ENCODE peak calls at places on chromosomes 13 and 19, in nine cellular contexts. B is PC-3, L is left ventricle myocardium inferior, E is astrocyte of the cerebellum, V is tibial artery, Q is endothelial cell of umbilical vein, T is neural crest cell, U is fibroblast of pulmonary artery, W is cardiac fibroblast. F is an unnamed sample.

GRCh38 chr13:79481685-79482052 is 714 bp downstream of the NDFIP2 start:
- DNase-seq in V (no peak), Q (no peak), E (no peak), T (no peak), W (no peak), B (peak), U (no peak), L (no peak), F (no peak)

GRCh38 chr19:34057155-34057554 is 115.1 kb upstream of the LSM14A start:
- DNase-seq in T (no peak), Q (no peak), L (no peak), V (no peak), E (no peak), B (no peak), U (no peak), W (no peak), F (no peak)

GRCh38 chr13:113969973-113970611 is 3.8 kb downstream of the C13orf46 start:
- DNase-seq in Q (no peak), E (no peak), W (no peak), V (no peak), B (peak), U (no peak), L (peak), T (no peak), F (no peak)

GRCh38 chr19:410243-410781 is 1.4 kb upstream of the C2CD4C start:
- DNase-seq in U (no peak), T (no peak), B (no peak), W (no peak), Q (no peak), L (no peak), V (no peak), E (no peak), F (no peak)

GRCh38 chr13:33426131-33426530 is 140.6 kb upstream of the STARD13 start:
- DNase-seq in V (no peak), W (no peak), T (no peak), B (no peak), L (no peak), Q (no peak), U (no peak), E (no peak), F (no peak)

GRCh38 chr13:44050450-44051063 is 170.9 kb downstream of the LACC1 start:
- DNase-seq in Q (peak), T (no peak), U (peak), V (no peak), E (no peak), B (peak), W (peak), L (no peak), F (no peak)

GRCh38 chr19:18208098-18208951 is 4.5 kb upstream of the RAB3A start:
- DNase-seq in L (peak), B (peak), Q (peak), E (no peak), V (no peak), U (peak), W (peak), T (no peak), F (peak)

GRCh38 chr13:42312817-42313431 is 41.0 kb downstream of the AKAP11 start:
- DNase-seq in Q (no peak), T (no peak), W (no peak), V (no peak), L (no peak), U (no peak), E (no peak), B (peak), F (no peak)

GRCh38 chr19:55795021-55795420 is 26.1 kb downstream of the RFPL4AL1 start:
- DNase-seq in V (no peak), T (no peak), U (no peak), Q (no peak), B (no peak), W (no peak), E (no peak), L (no peak), F (no peak)

GRCh38 chr19:37045140-37045539 is 33.1 kb upstream of the ZNF420 start:
- DNase-seq in W (no peak), T (no peak), U (no peak), L (no peak), B (no peak), Q (no peak), E (no peak), V (no peak), F (no peak)

GRCh38 chr13:23159587-23160240 is 21.1 kb upstream of the SGCG start:
- DNase-seq in L (no peak), Q (no peak), W (no peak), E (no peak), T (peak), U (no peak), B (no peak), V (no peak), F (no peak)

GRCh38 chr13:87498681-87499080 is 172.5 kb upstream of the SLITRK5 start:
- DNase-seq in L (no peak), V (no peak), E (peak), W (peak), T (peak), U (peak), B (peak), Q (no peak), F (no peak)

GRCh38 chr13:51549050-51549449 is 35.2 kb upstream of the WDFY2 start:
- DNase-seq in W (no peak), E (no peak), L (no peak), T (no peak), V (no peak), Q (no peak), B (no peak), U (no peak), F (no peak)

GRCh38 chr19:57374179-57374578 is 10.8 kb downstream of the TRAPPC2B start:
- DNase-seq in T (no peak), Q (no peak), B (no peak), V (no peak), E (no peak), W (no peak), U (no peak), L (no peak), F (no peak)

GRCh38 chr13:50529154-50529882 is 314.2 kb downstream of the DLEU7 start:
- DNase-seq in E (peak), T (no peak), L (peak), W (peak), Q (peak), V (peak), B (peak), U (peak), F (no peak)

GRCh38 chr13:43787998-43788397 is 1.2 kb upstream of the ENOX1 start:
- DNase-seq in E (peak), L (no peak), V (no peak), U (peak), W (peak), Q (peak), T (peak), B (peak), F (no peak)

GRCh38 chr13:28268800-28269223 is 130.5 kb downstream of the PAN3 start:
- DNase-seq in E (no peak), U (no peak), V (no peak), W (no peak), T (no peak), B (no peak), Q (no peak), L (no peak), F (no peak)

GRCh38 chr13:105642511-105642958 is 892.9 kb downstream of the EFNB2 start:
- DNase-seq in Q (no peak), L (no peak), V (no peak), U (peak), T (no peak), W (peak), E (no peak), B (peak), F (no peak)

GRCh38 chr13:108302279-108302678 is 32.8 kb downstream of the TNFSF13B start:
- DNase-seq in T (no peak), L (no peak), B (peak), U (no peak), Q (no peak), E (no peak), W (no peak), V (no peak), F (no peak)

GRCh38 chr13:114064516-114065140 is 67.8 kb downstream of the RASA3 start:
- DNase-seq in B (peak), U (peak), Q (peak), T (peak), W (peak), V (no peak), E (no peak), L (peak), F (no peak)

GRCh38 chr13:112442483-112443090 is 66.4 kb downstream of the SPACA7 start:
- DNase-seq in Q (no peak), L (no peak), U (peak), T (no peak), W (no peak), E (no peak), B (no peak), V (no peak), F (no peak)

GRCh38 chr19:5881543-5882299 is 11.4 kb upstream of the FUT5 start:
- DNase-seq in T (no peak), E (no peak), V (no peak), W (no peak), U (no peak), B (no peak), L (no peak), Q (no peak), F (no peak)

GRCh38 chr13:77878186-77878585 is 40.4 kb downstream of the EDNRB start:
- DNase-seq in E (no peak), L (no peak), Q (no peak), U (no peak), B (peak), W (peak), T (no peak), V (no peak), F (no peak)

GRCh38 chr13:97202761-97203160 is 19.4 kb upstream of the MBNL2 start:
- DNase-seq in L (no peak), U (no peak), W (no peak), T (no peak), E (no peak), B (no peak), Q (no peak), V (no peak), F (no peak)

GRCh38 chr13:77519808-77520207 is 15.7 kb upstream of the SCEL start:
- DNase-seq in L (no peak), W (peak), E (no peak), B (peak), U (peak), Q (peak), T (no peak), V (no peak), F (no peak)

GRCh38 chr13:114130131-114130707 is 2.2 kb downstream of the RASA3 start:
- DNase-seq in E (no peak), W (peak), T (no peak), V (no peak), U (no peak), Q (no peak), L (no peak), B (no peak), F (no peak)

GRCh38 chr13:76790519-76791289 is 95.5 kb downstream of the KCTD12 start:
- DNase-seq in V (no peak), W (peak), E (peak), Q (peak), U (peak), L (no peak), B (no peak), T (no peak), F (no peak)

GRCh38 chr13:95023405-95023804 is 277.8 kb downstream of the ABCC4 start:
- DNase-seq in Q (no peak), B (peak), L (no peak), T (no peak), E (no peak), W (no peak), V (no peak), U (peak), F (no peak)

GRCh38 chr13:98997738-98998641 is 20.1 kb upstream of the DOCK9 start:
- DNase-seq in V (no peak), W (no peak), B (peak), L (no peak), T (no peak), E (no peak), U (no peak), Q (no peak), F (no peak)

GRCh38 chr19:21848706-21849105 is 12.7 kb upstream of the ZNF43 start:
- DNase-seq in V (no peak), W (no peak), L (no peak), B (peak), E (no peak), U (peak), T (no peak), Q (no peak), F (no peak)

GRCh38 chr19:35042954-35043604 is 1.6 kb downstream of the HPN start:
- DNase-seq in W (no peak), B (no peak), E (no peak), L (no peak), T (no peak), Q (no peak), V (no peak), U (no peak), F (no peak)

GRCh38 chr19:19606021-19606420 is 12.5 kb downstream of the PBX4 start:
- DNase-seq in B (peak), U (no peak), L (no peak), E (no peak), T (no peak), W (no peak), Q (no peak), V (no peak), F (no peak)

GRCh38 chr13:36337938-36338337 is 8.3 kb downstream of the SPART start:
- DNase-seq in B (no peak), Q (no peak), E (no peak), T (no peak), L (no peak), V (no peak), W (no peak), U (no peak), F (no peak)

GRCh38 chr13:113639661-113640262 is 18.2 kb downstream of the ATP4B start:
- DNase-seq in W (no peak), Q (no peak), T (no peak), L (peak), E (no peak), B (no peak), V (no peak), U (no peak), F (no peak)

GRCh38 chr13:98598043-98598442 is 21.1 kb upstream of the STK24 start:
- DNase-seq in V (no peak), Q (peak), L (no peak), W (no peak), T (no peak), U (peak), B (no peak), E (no peak), F (no peak)

GRCh38 chr13:72025836-72026235 is 158.8 kb upstream of the DACH1 start:
- DNase-seq in Q (no peak), V (no peak), E (peak), T (no peak), B (no peak), W (no peak), U (no peak), L (no peak), F (no peak)

GRCh38 chr13:26474286-26474685 is 83.2 kb upstream of the WASF3 start:
- DNase-seq in U (no peak), W (no peak), T (no peak), E (no peak), Q (no peak), L (no peak), B (no peak), V (no peak), F (no peak)

GRCh38 chr19:7418575-7418974 is 69.8 kb downstream of the ARHGEF18 start:
- DNase-seq in E (no peak), Q (no peak), V (no peak), L (no peak), W (no peak), U (no peak), T (no peak), B (no peak), F (no peak)

GRCh38 chr19:35908010-35908441 is at the start of gene TYROBP:
- DNase-seq in Q (no peak), W (no peak), E (no peak), B (no peak), T (no peak), V (peak), L (peak), U (no peak), F (no peak)

GRCh38 chr19:52170863-52171320 is 529 bp downstream of the ZNF836 start:
- DNase-seq in W (no peak), V (no peak), T (peak), E (no peak), B (no peak), Q (peak), U (no peak), L (peak), F (no peak)

GRCh38 chr13:73275163-73275562 is 216.4 kb downstream of the KLF5 start:
- DNase-seq in W (no peak), V (no peak), U (no peak), B (no peak), E (no peak), Q (no peak), T (no peak), L (no peak), F (no peak)
- TF ChIP-seq CTCF in W (no peak), V (no peak), U (no peak), B (no peak), E (no peak), Q (no peak), T (peak), L (no peak), F (no peak)

GRCh38 chr13:104034891-104035290 is 968.7 kb upstream of the SLC10A2 start:
- DNase-seq in B (no peak), W (no peak), U (no peak), E (no peak), L (no peak), V (no peak), T (no peak), Q (no peak), F (no peak)
- TF ChIP-seq CTCF in B (no peak), W (no peak), U (no peak), E (no peak), L (no peak), V (no peak), T (no peak), Q (no peak), F (no peak)

DNA sequence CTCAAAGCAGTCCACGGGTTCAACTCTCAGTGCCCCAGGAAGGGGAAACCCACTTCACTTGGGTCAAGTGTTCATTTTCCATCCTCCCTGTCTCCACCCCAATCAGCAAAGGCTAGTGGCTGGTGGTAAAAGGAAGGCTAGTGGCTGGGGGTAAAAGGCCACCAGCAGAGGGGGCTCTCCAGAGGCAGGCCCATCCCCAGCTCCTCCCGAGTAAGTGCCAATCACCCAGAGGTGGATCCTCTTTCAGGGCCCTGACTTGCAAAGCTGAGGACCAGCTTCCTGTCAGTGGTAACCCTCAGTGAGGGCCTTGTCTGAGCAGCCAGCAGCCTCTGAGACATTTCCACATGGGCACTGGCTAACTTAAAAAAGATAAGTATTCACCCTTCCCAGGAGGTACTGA is 22.0 kb upstream of the TPT1 start:
- DNase-seq in V (no peak), B (no peak), E (no peak), Q (no peak), W (no peak), L (no peak), U (no peak), T (no peak), F (no peak)
- TF ChIP-seq CTCF in V (no peak), B (no peak), E (no peak), Q (no peak), W (no peak), L (no peak), U (no peak), T (no peak), F (no peak)

GRCh38 chr13:101202590-101202989 is 213.7 kb downstream of the NALCN start:
- DNase-seq in L (no peak), T (no peak), V (no peak), W (no peak), U (no peak), E (no peak), B (peak), Q (no peak), F (no peak)
- TF ChIP-seq CTCF in L (no peak), T (no peak), V (no peak), W (no peak), U (no peak), E (no peak), B (no peak), Q (no peak), F (no peak)

GRCh38 chr13:37476874-37477273 is 121.7 kb downstream of the POSTN start:
- DNase-seq in W (peak), Q (no peak), V (no peak), E (no peak), L (peak), T (no peak), B (no peak), U (peak), F (no peak)
- TF ChIP-seq CTCF in W (no peak), Q (no peak), V (no peak), E (no peak), L (no peak), T (no peak), B (no peak), U (no peak), F (no peak)

GRCh38 chr13:29536853-29537252 is 58.6 kb downstream of the SLC7A1 start:
- DNase-seq in B (no peak), W (no peak), Q (no peak), L (no peak), V (no peak), T (no peak), E (no peak), U (no peak), F (no peak)
- TF ChIP-seq CTCF in B (no peak), W (no peak), Q (no peak), L (no peak), V (no peak), T (no peak), E (no peak), U (no peak), F (no peak)

GRCh38 chr19:41699968-41700323 is 8.5 kb upstream of the CEACAM5 start:
- DNase-seq in L (no peak), E (no peak), W (no peak), T (no peak), U (no peak), V (no peak), Q (no peak), B (no peak), F (no peak)

GRCh38 chr19:41699231-41699967 is 9.0 kb upstream of the CEACAM5 start:
- DNase-seq in T (no peak), U (no peak), V (no peak), E (no peak), Q (no peak), B (no peak), L (no peak), W (no peak), F (no peak)

GRCh38 chr19:41702208-41702651 is 6.2 kb upstream of the CEACAM5 start:
- DNase-seq in V (no peak), T (no peak), Q (no peak), W (peak), E (no peak), U (peak), B (peak), L (no peak), F (no peak)

GRCh38 chr19:41700381-41701195 is 7.8 kb upstream of the CEACAM5 start:
- DNase-seq in V (no peak), W (no peak), Q (no peak), E (no peak), U (no peak), B (no peak), T (no peak), L (no peak), F (no peak)

GRCh38 chr19:41701401-41702075 is 6.9 kb upstream of the CEACAM5 start:
- DNase-seq in Q (no peak), U (no peak), E (no peak), V (no peak), L (no peak), W (no peak), T (no peak), B (no peak), F (no peak)
- TF ChIP-seq CTCF in Q (no peak), U (no peak), E (no peak), V (no peak), L (no peak), W (no peak), T (no peak), B (peak), F (no peak)

F was measured in omental fat pad.